ENCODE peak calls at places on chromosome 20, in five cellular contexts. V is BJ, G is IMR-90, O is fibroblast of lung, J is GM20000. X is an unnamed sample.

GRCh38 chr20:13200767-13201500 is 20.1 kb upstream of the ISM1 start:
- DNase-seq in V (no peak), G (no peak), O (no peak), J (no peak), X (no peak)

GRCh38 chr20:61842011-61842410 is 223.7 kb downstream of the TAF4 start:
- DNase-seq in V (no peak), G (no peak), O (no peak), J (no peak), X (no peak)

GRCh38 chr20:33301192-33301930 is 18.3 kb downstream of the BPIFB1 start:
- DNase-seq in V (no peak), G (no peak), O (no peak), J (no peak), X (no peak)

GRCh38 chr20:44483112-44483511 is 7.4 kb downstream of the TTPAL start:
- DNase-seq in V (no peak), G (no peak), O (no peak), J (no peak), X (no peak)

GRCh38 chr20:1965520-1966278 is 28.2 kb downstream of the PDYN start:
- DNase-seq in V (no peak), G (peak; percentile 54), O (peak; percentile 64), J (peak; percentile 81), X (peak; percentile 62)

GRCh38 chr20:19785173-19785799 is 27.2 kb downstream of the RIN2 start:
- DNase-seq in V (no peak), G (peak; percentile 68), O (peak; percentile 56), J (no peak), X (no peak)

GRCh38 chr20:62737271-62737761 is 28.7 kb downstream of the NTSR1 start:
- DNase-seq in V (no peak), G (no peak), O (peak; percentile 25), J (no peak), X (no peak)

GRCh38 chr20:48406462-48407235 is 421.1 kb downstream of the PREX1 start:
- DNase-seq in V (no peak), G (no peak), O (no peak), J (no peak), X (no peak)

GRCh38 chr20:32191873-32192272 is 15.7 kb downstream of the PLAGL2 start:
- DNase-seq in V (no peak), G (peak; percentile 46), O (no peak), J (no peak), X (no peak)

GRCh38 chr20:5974531-5974930 is 24.1 kb downstream of the MCM8 start:
- DNase-seq in V (no peak), G (no peak), O (no peak), J (no peak), X (no peak)

GRCh38 chr20:10639762-10640556 is 33.8 kb downstream of the JAG1 start:
- DNase-seq in V (no peak), G (no peak), O (no peak), J (no peak), X (no peak)

GRCh38 chr20:54985100-54985499 is 509.7 kb downstream of the DOK5 start:
- DNase-seq in V (no peak), G (no peak), O (no peak), J (no peak), X (no peak)

GRCh38 chr20:62363920-62364851 is 2.9 kb downstream of the LAMA5 start:
- DNase-seq in V (no peak), G (no peak), O (no peak), J (no peak), X (no peak)

GRCh38 chr20:19970256-19970765 is 46.9 kb upstream of the NAA20 start:
- DNase-seq in V (no peak), G (no peak), O (no peak), J (no peak), X (no peak)

GRCh38 chr20:62010551-62011402 is 54.9 kb downstream of the TAF4 start:
- DNase-seq in V (no peak), G (peak; percentile 55), O (peak; percentile 65), J (peak; percentile 86), X (peak; percentile 41)

GRCh38 chr20:18585134-18585533 is 2.7 kb upstream of the DTD1 start:
- DNase-seq in V (peak; percentile 67), G (peak; percentile 64), O (peak; percentile 76), J (no peak), X (no peak)

GRCh38 chr20:33693741-33694645 is 7.8 kb upstream of the E2F1 start:
- DNase-seq in V (no peak), G (no peak), O (no peak), J (no peak), X (no peak)

GRCh38 chr20:15487030-15487429 is 1086.2 kb downstream of the KIF16B start:
- DNase-seq in V (no peak), G (no peak), O (no peak), J (no peak), X (no peak)

GRCh38 chr20:44422083-44422482 is 53.6 kb upstream of the TTPAL start:
- DNase-seq in V (no peak), G (peak; percentile 48), O (peak; percentile 38), J (no peak), X (no peak)

GRCh38 chr20:42138711-42139110 is 520.5 kb upstream of the CHD6 start:
- DNase-seq in V (no peak), G (no peak), O (no peak), J (no peak), X (no peak)

GRCh38 chr20:53127027-53127426 is 154.9 kb downstream of the TSHZ2 start:
- DNase-seq in V (no peak), G (no peak), O (no peak), J (no peak), X (no peak)

GRCh38 chr20:13331536-13331935 is 110.5 kb downstream of the ISM1 start:
- DNase-seq in V (no peak), G (no peak), O (no peak), J (no peak), X (no peak)

GRCh38 chr20:17498181-17498580 is 33.0 kb downstream of the BFSP1 start:
- DNase-seq in V (no peak), G (peak; percentile 45), O (no peak), J (no peak), X (no peak)

GRCh38 chr20:17500271-17500670 is 30.9 kb downstream of the BFSP1 start:
- DNase-seq in V (no peak), G (no peak), O (no peak), J (no peak), X (no peak)

GRCh38 chr20:17499041-17499440 is 32.1 kb downstream of the BFSP1 start:
- DNase-seq in V (peak; percentile 7), G (peak; percentile 59), O (no peak), J (no peak), X (no peak)

GRCh38 chr20:17500826-17501225 is 30.4 kb downstream of the BFSP1 start:
- DNase-seq in V (no peak), G (no peak), O (no peak), J (no peak), X (no peak)

GRCh38 chr20:17498641-17499040 is 32.5 kb downstream of the BFSP1 start:
- DNase-seq in V (no peak), G (no peak), O (no peak), J (no peak), X (no peak)
- TF ChIP-seq CTCF in V (no peak), G (no peak), O (no peak), J (no peak), X (no peak)

GRCh38 chr20:8043687-8044278 is 24.2 kb upstream of the TMX4 start:
- DNase-seq in V (no peak), G (peak; percentile 68), O (peak; percentile 73), J (peak; percentile 52), X (no peak)
- TF ChIP-seq CTCF in V (peak; percentile 61), G (peak; percentile 71), O (peak; percentile 73), J (peak; percentile 62), X (peak; percentile 97)

GRCh38 chr20:50788868-50789125 is 6.1 kb upstream of the BCAS4 start:
- DNase-seq in V (no peak), G (no peak), O (peak; percentile 29), J (no peak), X (no peak)

GRCh38 chr20:50787181-50787580 is 7.7 kb upstream of the BCAS4 start:
- DNase-seq in V (no peak), G (no peak), O (no peak), J (no peak), X (no peak)

GRCh38 chr20:50789968-50790650 is 4.8 kb upstream of the BCAS4 start:
- DNase-seq in V (no peak), G (no peak), O (no peak), J (no peak), X (no peak)

GRCh38 chr20:50786703-50787102 is 8.2 kb upstream of the BCAS4 start:
- DNase-seq in V (no peak), G (no peak), O (no peak), J (no peak), X (no peak)

GRCh38 chr20:50788045-50788867 is 6.6 kb upstream of the BCAS4 start:
- DNase-seq in V (peak; percentile 44), G (peak; percentile 68), O (peak; percentile 85), J (no peak), X (no peak)
- TF ChIP-seq CTCF in V (peak; percentile 75), G (peak; percentile 63), O (peak; percentile 51), J (no peak), X (no peak)

GRCh38 chr20:56200456-56200855 is 48.1 kb upstream of the MC3R start:
- DNase-seq in V (no peak), G (no peak), O (no peak), J (no peak), X (no peak)
- TF ChIP-seq CTCF in V (peak; percentile 9), G (peak; percentile 4), O (no peak), J (no peak), X (no peak)

GRCh38 chr20:46701057-46701456 is 8.4 kb upstream of the SLC2A10 start:
- DNase-seq in V (no peak), G (no peak), O (no peak), J (no peak), X (no peak)

GRCh38 chr20:46701556-46701955 is 7.9 kb upstream of the SLC2A10 start:
- DNase-seq in V (no peak), G (no peak), O (no peak), J (no peak), X (no peak)

GRCh38 chr20:46698788-46699187 is 9.5 kb upstream of the TP53RK start:
- DNase-seq in V (no peak), G (no peak), O (no peak), J (no peak), X (no peak)

GRCh38 chr20:46700481-46700880 is 9.0 kb upstream of the SLC2A10 start:
- DNase-seq in V (no peak), G (no peak), O (no peak), J (no peak), X (no peak)

GRCh38 chr20:46699651-46700359 is 9.6 kb upstream of the SLC2A10 start:
- DNase-seq in V (no peak), G (peak; percentile 52), O (peak; percentile 57), J (no peak), X (no peak)
- TF ChIP-seq CTCF in V (peak; percentile 83), G (peak; percentile 68), O (peak; percentile 56), J (no peak), X (no peak)

GRCh38 chr20:59258103-59258705 is 42.2 kb upstream of the EDN3 start:
- DNase-seq in V (no peak), G (no peak), O (no peak), J (no peak), X (no peak)
- TF ChIP-seq CTCF in V (no peak), G (no peak), O (no peak), J (no peak), X (no peak)

X was measured in natural killer cell.